ENCODE peak calls at places on chromosomes 4 and X, in five cellular contexts. O is lower leg skin; R is fibroblast of mammary gland; Q is HFF-Myc; L is activated CD8-positive, alpha-beta T cell treated with anti-CD3 and anti-CD28 coated beads for 36 hours. K is an unnamed sample.

GRCh38 chrX:48698306-48698705 is 1.8 kb downstream of the SUV39H1 start:
- DNase-seq in O (no peak), R (no peak), Q (no peak), L (no peak), K (no peak)

GRCh38 chr4:98046665-98047064 is 96.6 kb downstream of the STPG2 start:
- DNase-seq in O (no peak), R (no peak), Q (no peak), L (no peak), K (no peak)

GRCh38 chr4:98663226-98664006 is 5.0 kb upstream of the TSPAN5 start:
- DNase-seq in O (no peak), R (no peak), Q (no peak), L (peak), K (no peak)

GRCh38 chrX:7996414-7996813 is 69.2 kb upstream of the PNPLA4 start:
- DNase-seq in O (no peak), R (peak), Q (no peak), L (peak), K (no peak)

GRCh38 chr4:58760737-58761136 is 1650.6 kb upstream of the IGFBP7 start:
- DNase-seq in O (no peak), R (no peak), Q (no peak), L (no peak), K (no peak)

GRCh38 chr4:168771251-168771650 is 238.8 kb downstream of the CBR4 start:
- DNase-seq in O (no peak), R (no peak), Q (no peak), L (no peak), K (no peak)

GRCh38 chr4:185186769-185187168 is 17.0 kb downstream of the CFAP97 start:
- DNase-seq in O (no peak), R (no peak), Q (no peak), L (no peak), K (no peak)

GRCh38 chr4:176064539-176064938 is 1.1 kb upstream of the WDR17 start:
- DNase-seq in O (no peak), R (no peak), Q (no peak), L (no peak), K (no peak)

GRCh38 chr4:717601-718320 is 12.1 kb downstream of the PCGF3 start:
- DNase-seq in O (no peak), R (no peak), Q (no peak), L (no peak), K (no peak)

GRCh38 chr4:107640157-107640556 is 79.9 kb downstream of the PAPSS1 start:
- DNase-seq in O (no peak), R (no peak), Q (no peak), L (no peak), K (no peak)

GRCh38 chr4:95549246-95550138 is 719 bp upstream of the UNC5C start:
- DNase-seq in O (no peak), R (no peak), Q (no peak), L (peak), K (no peak)

GRCh38 chr4:13543091-13543581 is 1.2 kb downstream of the NKX3-2 start:
- DNase-seq in O (no peak), R (no peak), Q (no peak), L (no peak), K (no peak)

GRCh38 chr4:23789765-23790164 is 100.1 kb downstream of the PPARGC1A start:
- DNase-seq in O (no peak), R (peak), Q (peak), L (no peak), K (no peak)

GRCh38 chrX:40189018-40189417 is 91.3 kb upstream of the BCOR start:
- DNase-seq in O (no peak), R (no peak), Q (no peak), L (no peak), K (no peak)

GRCh38 chr4:168707205-168707604 is 210.4 kb downstream of the PALLD start:
- DNase-seq in O (no peak), R (peak), Q (no peak), L (no peak), K (no peak)

DNA sequence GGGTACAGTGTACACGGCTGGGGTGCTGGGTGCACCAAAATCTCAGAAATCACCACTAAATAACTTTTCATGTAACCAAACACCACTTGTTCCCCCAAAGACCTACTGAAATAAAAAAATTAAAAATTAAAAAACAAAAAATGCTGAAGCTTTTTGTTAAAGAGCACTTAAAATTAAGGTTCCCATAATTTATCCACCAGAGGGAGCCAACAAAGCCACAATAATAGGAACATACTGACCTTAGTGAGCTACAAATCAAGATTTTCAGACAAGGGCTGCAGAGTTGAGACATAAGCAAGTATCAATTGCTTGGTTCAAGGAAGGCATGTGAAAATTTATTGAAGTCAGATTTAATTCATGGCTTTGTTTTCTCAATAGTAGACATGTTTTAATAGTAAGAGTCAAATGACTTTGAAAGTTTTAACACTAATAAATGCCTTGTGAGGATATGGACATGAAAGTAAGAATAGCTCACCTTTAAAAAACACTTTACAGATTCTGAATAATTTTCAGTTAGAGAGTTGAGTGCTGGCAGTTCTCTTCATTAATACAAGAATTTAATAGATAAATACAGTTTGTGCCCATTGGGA is 43.0 kb upstream of the SCOC start:
- DNase-seq in O (no peak), R (peak), Q (peak), L (no peak), K (no peak)
- TF ChIP-seq CTCF in O (no peak), R (peak), Q (peak), L (no peak), K (peak)

DNA sequence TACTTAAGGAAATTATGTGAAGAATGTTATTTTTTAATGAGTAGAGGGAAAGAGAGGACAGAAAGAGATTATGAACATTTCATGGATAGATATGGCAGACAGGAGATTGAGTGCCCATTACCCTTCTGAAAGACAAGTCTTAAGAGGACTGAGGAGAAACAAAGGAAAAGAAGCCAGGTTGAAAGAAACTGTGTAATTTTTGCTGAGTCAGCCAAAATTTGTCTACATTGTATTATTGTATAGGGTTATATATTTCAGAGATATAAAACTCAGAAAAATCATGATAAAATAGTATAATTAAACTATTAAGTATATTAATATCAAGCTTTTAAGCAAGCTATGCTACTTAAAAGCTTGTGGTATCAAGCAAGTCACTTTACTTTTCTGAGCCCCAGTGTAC is 4.9 kb downstream of the TMPRSS11B start:
- DNase-seq in O (no peak), R (no peak), Q (no peak), L (no peak), K (no peak)
- TF ChIP-seq CTCF in O (no peak), R (no peak), Q (no peak), L (no peak), K (no peak)

GRCh38 chr4:126790633-126791032 is 842.1 kb upstream of the INTU start:
- DNase-seq in O (no peak), R (no peak), Q (no peak), L (no peak), K (no peak)
- TF ChIP-seq CTCF in O (no peak), R (no peak), Q (no peak), L (no peak), K (no peak)

DNA sequence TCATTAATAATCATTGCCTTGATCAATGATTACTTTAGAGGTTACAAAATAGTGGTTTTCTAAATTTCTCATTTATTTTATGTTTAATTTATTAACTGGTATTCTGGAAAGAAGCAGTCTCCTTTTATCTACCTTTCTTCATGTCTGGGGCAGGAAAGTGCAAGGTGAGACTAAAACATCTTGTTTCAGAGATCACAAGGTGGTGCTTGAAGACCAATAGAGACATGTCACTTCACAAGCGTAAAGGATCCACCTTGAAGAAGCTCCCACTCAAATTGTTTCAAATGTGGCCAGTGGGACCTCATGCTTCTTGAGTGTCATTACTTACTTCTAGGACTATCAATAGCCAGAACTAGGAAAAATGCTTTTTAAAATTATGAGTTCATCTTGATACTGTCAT is 1568.7 kb downstream of the RPA4 start:
- DNase-seq in O (no peak), R (no peak), Q (no peak), L (no peak), K (no peak)
- TF ChIP-seq CTCF in O (no peak), R (no peak), Q (no peak), L (no peak), K (peak)

GRCh38 chrX:55451626-55451989 is 319 bp upstream of the MAGEH1 start:
- DNase-seq in O (no peak), R (no peak), Q (no peak), L (no peak), K (no peak)
- TF ChIP-seq CTCF in O (no peak), R (no peak), Q (no peak), L (no peak), K (no peak)

GRCh38 chr4:164997324-164997723 is 19.9 kb upstream of the TRIM61 start:
- DNase-seq in O (no peak), R (peak), Q (no peak), L (no peak), K (no peak)
- TF ChIP-seq CTCF in O (no peak), R (peak), Q (no peak), L (no peak), K (peak)